ENCODE peak calls at places on chromosome 6, in five cellular contexts. T is IMR-90, H is PC-9, O is breast epithelium, W is heart right ventricle. J is an unnamed sample.

GRCh38 chr6:132354517-132355167 is 46.6 kb downstream of the MOXD1 start:
- DNase-seq in O (no peak), H (no peak), T (no peak), W (no peak), J (no peak)

GRCh38 chr6:26124550-26125014 is 37.4 kb downstream of the HFE start:
- DNase-seq in T (no peak), H (no peak), W (no peak), O (no peak), J (no peak)

GRCh38 chr6:160573943-160574342 is 90.1 kb downstream of the LPA start:
- DNase-seq in H (no peak), O (no peak), W (no peak), T (no peak), J (no peak)

GRCh38 chr6:15553031-15553430 is 109.8 kb downstream of the DTNBP1 start:
- DNase-seq in W (no peak), T (no peak), O (no peak), H (no peak), J (no peak)

GRCh38 chr6:118893095-118893881 is 664 bp upstream of the ASF1A start:
- DNase-seq in T (peak; percentile 67), H (peak; percentile 58), W (peak; percentile 23), O (peak; percentile 34), J (no peak)

GRCh38 chr6:76843376-76843775 is 619.9 kb downstream of the HTR1B start:
- DNase-seq in T (no peak), O (no peak), H (no peak), W (no peak), J (no peak)

GRCh38 chr6:36054965-36055364 is 27.4 kb downstream of the MAPK14 start:
- DNase-seq in W (no peak), T (no peak), H (no peak), O (no peak), J (no peak)

GRCh38 chr6:93468291-93468690 is 48.9 kb upstream of the EPHA7 start:
- DNase-seq in W (no peak), T (no peak), O (no peak), H (no peak), J (no peak)

GRCh38 chr6:28978137-28978491 is 27.0 kb downstream of the ZNF311 start:
- DNase-seq in O (no peak), H (no peak), T (no peak), W (no peak), J (no peak)

GRCh38 chr6:140039343-140039742 is 664.9 kb upstream of the CITED2 start:
- DNase-seq in O (no peak), W (no peak), T (no peak), H (no peak), J (no peak)

GRCh38 chr6:26033942-26034354 is 53.3 kb upstream of the HFE start:
- DNase-seq in T (no peak), O (no peak), H (no peak), W (no peak), J (no peak)

GRCh38 chr6:87514831-87515230 is 42.1 kb downstream of the SLC35A1 start:
- DNase-seq in T (no peak), O (no peak), H (no peak), W (no peak), J (no peak)

DNA sequence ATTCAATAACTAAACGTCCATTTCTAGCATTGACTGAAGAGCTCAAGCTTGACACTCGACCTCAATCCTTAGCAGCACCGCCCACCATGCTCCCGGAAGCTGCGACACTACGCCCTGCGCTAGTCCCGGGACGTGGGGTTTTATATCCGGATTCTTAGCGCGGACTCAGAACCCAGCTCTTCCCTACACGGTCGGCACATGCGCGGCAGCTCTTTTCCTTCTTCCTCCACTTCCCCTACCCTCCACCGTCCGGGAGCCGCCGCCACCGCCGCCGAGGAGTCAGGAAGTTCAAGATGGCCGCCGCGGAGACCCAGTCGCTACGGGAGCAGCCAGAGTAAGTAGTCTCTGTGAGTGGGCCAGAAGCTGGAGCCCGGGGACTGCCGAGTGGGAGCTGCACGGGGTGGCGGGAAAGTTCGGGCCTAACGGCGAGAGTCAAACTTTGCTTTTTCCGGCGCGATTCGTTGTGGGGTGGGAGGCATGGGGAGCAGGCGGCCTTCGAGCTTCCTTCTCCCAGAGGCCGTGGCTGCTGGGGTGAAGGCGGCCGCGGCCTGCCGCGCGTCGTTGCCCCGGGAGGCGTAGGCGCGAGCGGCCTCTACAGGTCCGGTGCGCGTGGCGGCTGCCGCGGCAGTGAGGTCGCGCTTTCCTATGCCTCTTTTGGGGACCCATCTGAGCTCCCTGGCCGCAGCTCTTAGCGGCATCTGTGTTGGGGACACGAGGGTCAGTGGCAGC is 57.6 kb downstream of the FAM217A start:
- DNase-seq in T (peak; percentile 96), O (peak; percentile 94), W (peak; percentile 95), H (peak; percentile 89), J (peak; percentile 91)
- TF ChIP-seq CTCF in T (peak; percentile 37), O (peak; percentile 44), W (no peak), H (no peak), J (peak; percentile 33)

GRCh38 chr6:157954150-157955117 is 27.2 kb upstream of the SYNJ2 start:
- DNase-seq in H (no peak), T (peak; percentile 26), W (no peak), O (no peak), J (no peak)
- H3K27ac ChIP-seq in H (no peak overlapping the region), T (no peak overlapping the region), W (no peak overlapping the region), O (peak overlapping the region; percentile 64), J (no peak overlapping the region)

GRCh38 chr6:116512155-116512559 is 718 bp downstream of the CALHM5 start:
- DNase-seq in O (no peak), T (no peak), H (no peak), W (no peak), J (no peak)
- H3K4me3 ChIP-seq in O (peak overlapping the region; percentile 33), T (peak overlapping the region; percentile 51), H (no peak overlapping the region), W (peak overlapping the region; percentile 60), J (peak overlapping the region; percentile 66)

GRCh38 chr6:73704798-73705197 is 8.8 kb downstream of the CD109 start:
- DNase-seq in O (no peak), H (no peak), W (no peak), T (no peak), J (no peak)
- TF ChIP-seq CTCF in O (no peak), H (no peak), W (no peak), T (no peak), J (no peak)

GRCh38 chr6:108165714-108166663 is at the start of gene NR2E1:
- DNase-seq in W (no peak), O (no peak), H (no peak), T (peak; percentile 9), J (no peak)
- H3K27ac ChIP-seq in W (no peak within 1 kb of the TSS), O (no peak within 1 kb of the TSS), H (no peak within 1 kb of the TSS), T (no peak within 1 kb of the TSS), J (no peak within 1 kb of the TSS)

DNA sequence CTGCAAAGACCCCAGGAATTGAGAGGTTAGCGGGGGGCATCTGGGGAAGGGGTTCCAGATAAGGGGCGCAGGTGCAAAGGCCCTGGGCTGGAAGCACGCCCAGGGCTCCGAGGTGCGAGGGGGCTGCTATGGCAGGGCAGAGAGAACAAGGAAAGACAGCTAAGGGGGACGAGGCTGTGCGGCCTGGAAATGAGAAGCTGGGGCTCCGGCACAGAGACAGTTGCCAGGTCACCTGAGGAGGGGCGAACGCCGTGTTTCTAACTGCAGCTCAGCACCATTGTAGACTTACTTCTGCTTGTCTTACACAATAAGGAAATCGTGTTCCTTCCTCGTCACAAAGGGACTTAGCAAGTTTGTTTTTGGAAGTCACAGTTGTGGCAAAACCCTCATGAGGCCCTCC is 68.9 kb upstream of the TBXT start:
- DNase-seq in T (no peak), W (no peak), H (no peak), O (no peak), J (no peak)
- H3K4me3 ChIP-seq in T (no peak overlapping the region), W (no peak overlapping the region), H (no peak overlapping the region), O (no peak overlapping the region), J (no peak overlapping the region)

DNA sequence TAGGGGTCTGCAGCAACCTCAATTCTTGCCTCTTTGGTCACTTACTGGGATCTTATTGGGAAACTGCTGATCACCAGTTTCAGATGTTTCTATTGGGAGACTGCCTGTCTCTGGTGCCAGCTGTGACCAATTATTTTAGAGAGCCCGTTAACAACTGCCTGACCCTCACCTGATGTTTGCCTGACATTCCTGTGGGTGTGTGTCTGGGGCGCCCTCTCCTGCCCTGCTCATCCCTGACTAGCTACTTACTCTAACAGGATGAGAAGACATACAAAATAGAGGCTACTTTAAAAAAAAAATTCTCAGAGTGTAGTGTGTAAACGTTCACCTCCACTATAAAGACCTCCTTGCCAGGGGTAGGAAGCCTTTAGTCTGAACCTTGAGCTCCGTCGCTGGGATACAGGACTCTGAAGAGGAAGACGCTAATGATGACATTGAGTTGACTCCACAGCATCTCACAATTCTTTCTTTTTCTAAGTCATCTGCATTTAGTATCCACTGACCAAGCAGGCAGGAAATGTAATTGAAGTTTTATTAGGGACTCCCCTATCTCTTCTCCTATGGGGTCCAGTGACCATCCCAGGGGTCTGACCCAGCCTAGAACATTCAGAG is 54.6 kb upstream of the DDR1 start:
- DNase-seq in W (no peak), O (no peak), T (no peak), H (no peak), J (no peak)
- TF ChIP-seq CTCF in W (no peak), O (no peak), T (no peak), H (no peak), J (no peak)

GRCh38 chr6:138590796-138591709 is 91.8 kb upstream of the NHSL1 start:
- DNase-seq in H (peak; percentile 72), W (peak; percentile 72), T (peak; percentile 79), O (peak; percentile 30), J (peak; percentile 50)

GRCh38 chr6:138594749-138595148 is 95.5 kb upstream of the NHSL1 start:
- DNase-seq in T (no peak), W (no peak), H (no peak), O (no peak), J (no peak)

GRCh38 chr6:138594042-138594636 is 94.8 kb upstream of the NHSL1 start:
- DNase-seq in W (no peak), H (no peak), T (no peak), O (no peak), J (no peak)

GRCh38 chr6:138592698-138593097 is 93.4 kb upstream of the NHSL1 start:
- DNase-seq in T (no peak), H (no peak), W (no peak), O (no peak), J (no peak)

DNA sequence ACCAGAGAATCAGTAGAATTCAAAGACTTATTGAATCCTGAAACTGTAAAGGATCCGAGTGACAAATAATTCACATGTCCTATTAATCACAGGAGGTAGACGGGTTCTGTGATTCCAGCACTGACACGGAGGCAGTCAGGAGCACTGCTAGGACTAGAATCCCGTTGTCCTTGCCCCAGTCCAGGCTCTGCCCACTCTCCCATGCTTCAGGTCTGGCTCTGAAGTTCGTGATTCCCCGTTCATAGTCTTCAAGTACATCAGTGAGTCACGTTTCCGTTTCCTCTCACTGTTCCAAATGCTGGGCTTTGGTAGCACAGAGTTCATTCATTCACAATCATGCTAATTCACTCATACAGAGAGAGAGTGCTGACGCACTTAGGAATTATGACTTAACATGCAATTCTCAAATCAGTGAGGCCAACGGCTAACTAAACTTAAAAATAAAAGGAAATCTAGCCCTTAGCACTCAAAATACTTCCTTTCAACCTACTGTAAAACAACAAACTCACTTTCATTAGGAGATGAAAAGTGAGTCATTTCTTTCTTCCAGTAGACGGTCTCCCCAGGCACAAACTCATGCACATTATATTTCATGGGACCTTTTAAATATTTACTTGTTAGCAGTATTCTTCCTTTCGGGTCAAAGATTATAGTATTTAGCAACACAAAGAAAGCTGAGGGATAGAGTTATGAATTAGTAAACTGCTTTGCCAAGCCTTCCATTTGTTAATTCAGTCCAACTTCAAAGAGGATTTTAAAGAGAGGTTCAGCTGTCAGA is 94.0 kb upstream of the NHSL1 start:
- DNase-seq in T (peak; percentile 99), H (peak; percentile 94), W (peak; percentile 77), O (peak; percentile 30), J (peak; percentile 90)
- H3K27ac ChIP-seq in T (peak overlapping the region; percentile 79), H (peak overlapping the region; percentile 86), W (peak overlapping the region; percentile 78), O (peak overlapping the region; percentile 19), J (peak overlapping the region; percentile 81)

GRCh38 chr6:136784271-136784664 is 8.0 kb downstream of the MAP3K5 start:
- DNase-seq in H (no peak), O (no peak), T (no peak), W (no peak), J (no peak)
- H3K4me3 ChIP-seq in H (no peak overlapping the region), O (no peak overlapping the region), T (no peak overlapping the region), W (peak overlapping the region; percentile 18), J (no peak overlapping the region)

J was measured in AG04450.